ENCODE peak calls at places on chromosomes 6 and 20, in ten cellular contexts. K is endodermal cell; D is HepG2; L is SJSA1; S is aorta; V is CD8-positive, alpha-beta memory T cell; U is brain microvascular endothelial cell; Q is right lobe of liver; W is colonic mucosa; G is GM06990. Z is an unnamed sample. For H3K36me3, the result is how much of the 10 kb centered on the place peaks cover.

GRCh38 chr20:57627972-57628650 is 7.9 kb upstream of the ZBP1 start:
- DNase-seq in K (no peak), D (no peak), L (no peak), S (peak), V (peak), U (peak), Q (no peak), W (no peak), G (no peak), Z (peak)

GRCh38 chr20:43945391-43946205 is 30.9 kb downstream of the TOX2 start:
- DNase-seq in K (no peak), D (no peak), L (no peak), S (peak), V (no peak), U (no peak), Q (no peak), W (no peak), G (no peak), Z (no peak)

GRCh38 chr6:165663283-165663735 is 268 bp upstream of the PDE10A start:
- DNase-seq in K (peak), D (no peak), L (no peak), S (peak), V (no peak), U (peak), Q (no peak), W (no peak), G (no peak), Z (peak)

GRCh38 chr6:28695671-28696537 is 170.2 kb downstream of the GPX5 start:
- DNase-seq in K (no peak), D (no peak), L (no peak), S (no peak), V (no peak), U (peak), Q (no peak), W (no peak), G (no peak), Z (no peak)

GRCh38 chr6:40545954-40546353 is 41.2 kb downstream of the LRFN2 start:
- DNase-seq in K (peak), D (no peak), L (no peak), S (peak), V (no peak), U (no peak), Q (no peak), W (no peak), G (no peak), Z (no peak)

GRCh38 chr20:38725959-38726848 is 1.9 kb downstream of the SLC32A1 start:
- DNase-seq in K (peak), D (peak), L (peak), S (peak), V (peak), U (no peak), Q (no peak), W (no peak), G (peak), Z (no peak)

GRCh38 chr20:15842872-15843271 is 730.4 kb downstream of the KIF16B start:
- DNase-seq in K (no peak), D (no peak), L (no peak), S (no peak), V (no peak), U (no peak), Q (no peak), W (no peak), G (no peak), Z (no peak)

GRCh38 chr6:33995046-33995872 is 150.6 kb downstream of the GRM4 start:
- DNase-seq in K (peak), D (peak), L (no peak), S (peak), V (no peak), U (no peak), Q (peak), W (peak), G (no peak), Z (peak)

GRCh38 chr6:12324741-12325140 is 34.6 kb downstream of the EDN1 start:
- DNase-seq in K (peak), D (peak), L (peak), S (no peak), V (no peak), U (no peak), Q (no peak), W (no peak), G (no peak), Z (no peak)

GRCh38 chr6:27810768-27811298 is 101.4 kb downstream of the OR2B2 start:
- DNase-seq in K (no peak), D (no peak), L (no peak), S (no peak), V (no peak), U (no peak), Q (no peak), W (no peak), G (no peak), Z (no peak)

GRCh38 chr6:70680396-70680795 is 12.7 kb downstream of the SMAP1 start:
- DNase-seq in K (no peak), D (no peak), L (no peak), S (no peak), V (no peak), U (no peak), Q (no peak), W (no peak), G (no peak), Z (no peak)

GRCh38 chr6:40640591-40641293 is 53.6 kb upstream of the LRFN2 start:
- DNase-seq in K (no peak), D (no peak), L (no peak), S (no peak), V (no peak), U (no peak), Q (no peak), W (no peak), G (no peak), Z (no peak)

GRCh38 chr20:37839432-37839827 is 63.5 kb upstream of the VSTM2L start:
- DNase-seq in K (no peak), D (no peak), L (no peak), S (no peak), V (no peak), U (no peak), Q (no peak), W (no peak), G (no peak), Z (no peak)

GRCh38 chr20:47156431-47156841 is 200.1 kb downstream of the ZMYND8 start:
- DNase-seq in K (no peak), D (no peak), L (no peak), S (no peak), V (no peak), U (no peak), Q (no peak), W (no peak), G (no peak), Z (no peak)

GRCh38 chr20:53161473-53161872 is 189.3 kb downstream of the TSHZ2 start:
- DNase-seq in K (no peak), D (no peak), L (no peak), S (no peak), V (no peak), U (no peak), Q (no peak), W (no peak), G (no peak), Z (no peak)

GRCh38 chr6:33694401-33694931 is 17.0 kb downstream of the UQCC2 start:
- DNase-seq in K (no peak), D (no peak), L (peak), S (no peak), V (peak), U (peak), Q (peak), W (no peak), G (no peak), Z (peak)

GRCh38 chr6:115896538-115897129 is 164.1 kb downstream of the FRK start:
- DNase-seq in K (no peak), D (peak), L (no peak), S (no peak), V (no peak), U (peak), Q (no peak), W (no peak), G (peak), Z (no peak)

GRCh38 chr6:33297956-33298772 is 578 bp downstream of the RGL2 start:
- DNase-seq in K (peak), D (peak), L (peak), S (peak), V (peak), U (peak), Q (peak), W (peak), G (peak), Z (peak)

GRCh38 chr20:32386091-32386490 is 28.0 kb downstream of the ASXL1 start:
- DNase-seq in K (no peak), D (no peak), L (no peak), S (no peak), V (no peak), U (no peak), Q (no peak), W (no peak), G (no peak), Z (no peak)

GRCh38 chr6:148445620-148446019 is 103.0 kb downstream of the SASH1 start:
- DNase-seq in K (peak), D (no peak), L (peak), S (no peak), V (no peak), U (peak), Q (no peak), W (no peak), G (no peak), Z (no peak)

GRCh38 chr6:152351742-152352141 is 285.4 kb downstream of the SYNE1 start:
- DNase-seq in K (no peak), D (no peak), L (no peak), S (no peak), V (no peak), U (no peak), Q (no peak), W (no peak), G (no peak), Z (no peak)

GRCh38 chr6:13469688-13470087 is 17.7 kb downstream of the GFOD1 start:
- DNase-seq in K (no peak), D (no peak), L (no peak), S (no peak), V (no peak), U (no peak), Q (no peak), W (no peak), G (no peak), Z (no peak)
- H3K4me3 ChIP-seq in K (no peak), D (no peak), L (no peak), S (no peak), V (no peak), U (no peak), Q (no peak), W (no peak), G (no peak), Z (no peak)

DNA sequence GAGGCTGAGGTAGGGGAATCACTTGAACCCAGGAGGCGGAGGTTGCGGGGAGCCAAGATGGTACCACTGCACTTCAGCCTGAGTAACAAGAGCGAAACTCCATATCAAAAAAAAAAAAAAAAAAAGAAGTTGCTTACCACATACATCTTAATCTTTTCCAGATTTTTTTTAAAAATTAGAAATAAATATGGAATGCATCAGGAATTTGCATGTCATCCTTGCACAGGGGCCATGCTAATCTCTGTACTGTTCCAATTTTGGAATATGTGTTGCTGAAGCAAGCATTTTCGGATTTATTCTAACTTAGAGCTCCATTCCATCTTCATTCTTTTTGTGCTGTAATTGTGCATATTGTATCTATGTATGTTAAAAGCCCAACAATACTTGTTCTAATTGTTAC is 62.5 kb downstream of the TRPC4AP start:
- DNase-seq in K (no peak), D (no peak), L (no peak), S (no peak), V (no peak), U (no peak), Q (no peak), W (no peak), G (no peak), Z (no peak)
- H3K36me3 ChIP-seq in K (half or more), D (under half), L (half or more), S (under half), V (under half), U (under half), Q (under half), W (under half), G (under half), Z (under half)

GRCh38 chr6:5162401-5162800 is 77.3 kb downstream of the PPP1R3G start:
- DNase-seq in K (no peak), D (no peak), L (no peak), S (no peak), V (no peak), U (no peak), Q (no peak), W (no peak), G (no peak), Z (no peak)
- H3K4me3 ChIP-seq in K (no peak), D (no peak), L (no peak), S (no peak), V (no peak), U (no peak), Q (no peak), W (no peak), G (no peak), Z (no peak)

GRCh38 chr6:170552765-170553685 is at the start of gene PSMB1:
- DNase-seq in K (peak), D (peak), L (peak), S (peak), V (peak), U (peak), Q (peak), W (peak), G (peak), Z (peak)
- H3K36me3 ChIP-seq in K (under half), D (under half), L (half or more), S (under half), V (under half), U (under half), Q (under half), W (under half), G (under half), Z (under half)

DNA sequence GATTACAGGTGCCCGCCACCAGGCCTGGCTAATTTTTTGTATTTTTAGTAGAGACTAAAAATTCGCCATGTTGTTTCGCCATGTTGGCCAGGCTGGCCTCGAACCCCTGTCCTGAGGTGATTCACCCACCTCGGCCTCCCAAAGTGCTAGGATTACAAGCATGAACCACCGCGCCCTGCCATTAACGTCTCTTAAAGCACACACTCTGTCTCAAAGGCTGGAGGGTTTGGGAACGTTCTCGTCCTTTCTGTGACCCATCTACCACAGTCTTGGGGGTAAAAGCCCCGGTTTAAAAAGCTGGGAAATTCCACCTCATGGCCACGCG is 57.8 kb upstream of the ARID1B start:
- DNase-seq in K (no peak), D (no peak), L (no peak), S (no peak), V (peak), U (peak), Q (no peak), W (peak), G (no peak), Z (no peak)
- H3K4me3 ChIP-seq in K (no peak), D (peak), L (peak), S (no peak), V (peak), U (peak), Q (peak), W (peak), G (peak), Z (peak)

GRCh38 chr6:3088853-3089445 is 20.7 kb downstream of the RIPK1 start:
- DNase-seq in K (no peak), D (no peak), L (no peak), S (no peak), V (no peak), U (no peak), Q (no peak), W (no peak), G (no peak), Z (no peak)
- H3K36me3 ChIP-seq in K (half or more), D (under half), L (half or more), S (under half), V (under half), U (under half), Q (under half), W (under half), G (under half), Z (under half)

GRCh38 chr6:44078795-44079671 is 48.2 kb downstream of the MRPL14 start:
- DNase-seq in K (peak), D (peak), L (peak), S (no peak), V (peak), U (no peak), Q (no peak), W (peak), G (peak), Z (no peak)

GRCh38 chr6:44076366-44077200 is 50.7 kb downstream of the MRPL14 start:
- DNase-seq in K (peak), D (no peak), L (no peak), S (peak), V (no peak), U (no peak), Q (peak), W (peak), G (no peak), Z (peak)

GRCh38 chr6:44076016-44076365 is 51.3 kb downstream of the MRPL14 start:
- DNase-seq in K (no peak), D (no peak), L (no peak), S (no peak), V (no peak), U (no peak), Q (no peak), W (no peak), G (no peak), Z (no peak)

GRCh38 chr6:44078219-44078794 is 48.9 kb downstream of the MRPL14 start:
- DNase-seq in K (no peak), D (no peak), L (no peak), S (no peak), V (no peak), U (no peak), Q (no peak), W (no peak), G (no peak), Z (no peak)

GRCh38 chr6:44077201-44077946 is 49.9 kb downstream of the MRPL14 start:
- DNase-seq in K (no peak), D (no peak), L (no peak), S (no peak), V (no peak), U (no peak), Q (no peak), W (no peak), G (no peak), Z (no peak)
- H3K4me3 ChIP-seq in K (no peak), D (no peak), L (no peak), S (no peak), V (no peak), U (no peak), Q (no peak), W (no peak), G (no peak), Z (no peak)

DNA sequence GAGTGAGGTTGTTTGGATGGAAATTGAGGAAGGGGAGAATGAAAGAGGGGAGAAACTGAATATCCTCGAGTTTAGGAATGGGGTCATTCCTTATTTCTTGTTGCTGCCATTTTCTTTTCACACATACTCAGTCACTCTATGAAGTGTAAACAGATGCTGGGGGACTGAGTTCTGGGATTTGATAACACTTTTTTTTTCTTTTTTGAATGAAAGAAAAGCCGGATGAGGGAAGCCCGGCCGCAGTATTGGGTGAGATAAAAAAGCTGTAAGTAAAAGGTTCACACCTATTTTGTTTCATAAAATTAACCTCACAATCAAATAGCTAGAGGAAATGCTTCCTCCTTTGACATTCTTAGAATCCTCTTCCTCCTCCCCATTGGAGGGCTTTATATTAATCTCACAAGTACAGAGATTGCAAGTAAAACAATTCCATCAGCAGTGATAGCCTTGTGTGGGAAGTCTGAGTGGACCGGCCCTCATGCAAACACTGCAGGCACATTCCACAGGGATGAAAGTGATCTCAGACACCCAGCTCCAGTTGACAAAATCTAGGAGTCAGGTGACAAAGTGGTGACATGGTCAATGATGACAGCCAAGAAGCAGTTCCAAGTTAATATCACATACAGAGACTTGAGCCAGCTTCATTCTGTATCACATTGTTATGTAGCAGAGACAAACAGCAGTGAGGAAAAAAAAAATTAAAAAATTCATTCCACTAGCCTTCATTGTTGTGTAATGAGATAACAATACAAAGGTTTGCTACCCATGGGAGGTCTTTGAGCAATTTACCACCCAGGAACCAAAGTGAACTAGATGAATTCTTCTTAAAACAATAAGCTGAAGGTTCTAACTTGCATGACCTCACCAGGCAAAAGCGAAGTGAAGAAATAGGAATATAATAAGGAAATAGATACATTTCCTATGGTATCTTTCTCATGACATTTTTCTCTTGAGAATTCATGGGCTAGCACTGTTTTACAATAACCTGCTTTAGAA is 391.0 kb upstream of the HSF2 start:
- DNase-seq in K (peak), D (no peak), L (peak), S (no peak), V (no peak), U (peak), Q (no peak), W (no peak), G (no peak), Z (no peak)
- H3K36me3 ChIP-seq in K (under half), D (under half), L (under half), S (under half), V (under half), U (under half), Q (under half), W (under half), G (under half), Z (under half)

GRCh38 chr20:63322146-63322922 is 29.3 kb downstream of the COL20A1 start:
- DNase-seq in K (no peak), D (no peak), L (no peak), S (peak), V (no peak), U (no peak), Q (peak), W (no peak), G (no peak), Z (peak)
- H3K4me3 ChIP-seq in K (no peak), D (no peak), L (no peak), S (no peak), V (no peak), U (no peak), Q (no peak), W (no peak), G (no peak), Z (no peak)

DNA sequence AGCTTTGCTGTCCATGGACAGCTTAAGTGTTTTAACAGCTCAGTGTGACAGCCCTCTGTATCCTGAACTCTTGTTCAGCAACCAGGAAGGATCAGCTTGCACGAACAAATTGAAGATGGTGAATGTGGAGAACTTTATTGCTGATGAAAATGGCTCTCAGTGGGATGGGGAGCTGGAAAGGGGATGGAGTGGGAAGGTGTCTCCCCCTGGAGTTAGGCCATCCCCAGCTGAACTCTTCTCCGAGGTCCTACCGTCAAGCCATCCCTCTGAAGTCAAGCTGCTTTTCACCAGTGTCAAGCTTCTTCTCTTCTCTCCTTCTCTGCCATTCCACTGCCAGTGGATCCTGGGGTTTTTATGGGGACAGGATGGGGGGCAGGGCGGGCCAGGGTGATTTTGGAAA is 26.6 kb downstream of the NT5E start:
- DNase-seq in K (peak), D (no peak), L (no peak), S (no peak), V (no peak), U (no peak), Q (no peak), W (no peak), G (no peak), Z (no peak)
- H3K36me3 ChIP-seq in K (under half), D (under half), L (under half), S (under half), V (under half), U (under half), Q (under half), W (under half), G (under half), Z (under half)

Z was measured in kidney.